ENCODE peak calls at places on chromosomes 2 and 18, in seven cellular contexts. A, R, P, U, O, S and N are unnamed samples.

GRCh38 chr2:67225287-67225973 is 171.7 kb upstream of the ETAA1 start:
- DNase-seq in A (no peak), R (no peak), P (no peak), U (no peak), O (no peak), S (no peak), N (no peak)

GRCh38 chr2:177106212-177106611 is 106.4 kb upstream of the HNRNPA3 start:
- DNase-seq in A (no peak), R (no peak), P (no peak), U (peak), O (no peak), S (no peak), N (no peak)

GRCh38 chr2:70966681-70967080 is 11.7 kb upstream of the ANKRD53 start:
- DNase-seq in A (no peak), R (no peak), P (no peak), U (no peak), O (no peak), S (no peak), N (no peak)

GRCh38 chr18:78528437-78529228 is 451.0 kb upstream of the SALL3 start:
- DNase-seq in A (no peak), R (no peak), P (no peak), U (no peak), O (no peak), S (no peak), N (no peak)

GRCh38 chr2:9975805-9976447 is 24.4 kb downstream of the GRHL1 start:
- DNase-seq in A (peak), R (no peak), P (no peak), U (peak), O (peak), S (peak), N (peak)

GRCh38 chr2:221573430-221574230 is 1.5 kb upstream of the EPHA4 start:
- DNase-seq in A (peak), R (peak), P (peak), U (peak), O (peak), S (peak), N (peak)

GRCh38 chr2:241894056-241894641 is 24.6 kb downstream of the RTP5 start:
- DNase-seq in A (no peak), R (no peak), P (peak), U (no peak), O (no peak), S (no peak), N (no peak)

GRCh38 chr2:75199428-75200011 is at the start of gene TACR1:
- DNase-seq in A (peak), R (peak), P (peak), U (peak), O (peak), S (peak), N (peak)

GRCh38 chr2:149409506-149409905 is 79.1 kb downstream of the LYPD6 start:
- DNase-seq in A (no peak), R (no peak), P (no peak), U (no peak), O (no peak), S (no peak), N (no peak)